ENCODE peak calls at places on chromosomes 3 and 15, in eight cellular contexts. N is epithelial cell of esophagus; I is Right ventricle myocardium superior; G is cardiac fibroblast; A is suprapubic skin; H is T-helper 17 cell; Q is transverse colon; Z is stimulated activated CD8-positive, alpha-beta memory T cell treated with anti-CD3 and anti-CD28 coated beads, Interleukin-7, amount 100 ng/mL, for 24 hours. L is an unnamed sample.

GRCh38 chr3:177478170-177478859 is 281.0 kb upstream of the TBL1XR1 start:
- DNase-seq in A (peak; percentile 63), N (peak; percentile 97), Q (no peak), G (peak; percentile 100), I (no peak), Z (no peak), H (no peak), L (no peak)

GRCh38 chr3:178056868-178057267 is 479.4 kb upstream of the KCNMB2 start:
- DNase-seq in G (peak; percentile 59), A (no peak), I (no peak), Q (no peak), H (no peak), Z (no peak), N (peak; percentile 48), L (no peak)

GRCh38 chr3:127771746-127772145 is 50.6 kb downstream of the MGLL start:
- DNase-seq in H (no peak), I (no peak), G (no peak), Z (no peak), Q (no peak), A (no peak), N (no peak), L (no peak)

GRCh38 chr3:28890373-28890772 is 390.5 kb upstream of the RBMS3 start:
- DNase-seq in A (no peak), G (no peak), H (no peak), N (no peak), Z (no peak), Q (no peak), I (no peak), L (no peak)

GRCh38 chr3:179100652-179101051 is 29.0 kb upstream of the ZMAT3 start:
- DNase-seq in G (peak; percentile 65), A (no peak), I (no peak), Q (no peak), N (peak; percentile 60), H (no peak), Z (no peak), L (no peak)

GRCh38 chr3:142963266-142964149 is at the start of gene PAQR9:
- DNase-seq in G (no peak), Q (no peak), I (peak; percentile 50), H (no peak), A (no peak), N (peak; percentile 36), Z (no peak), L (no peak)

GRCh38 chr3:108320746-108321350 is 24.5 kb downstream of the HHLA2 start:
- DNase-seq in Z (no peak), H (no peak), N (peak; percentile 66), I (no peak), A (no peak), Q (no peak), G (no peak), L (no peak)

GRCh38 chr3:42451116-42451515 is 40.7 kb upstream of the LYZL4 start:
- DNase-seq in G (no peak), A (no peak), H (no peak), Q (no peak), Z (no peak), N (peak; percentile 72), I (no peak), L (no peak)

GRCh38 chr3:194283218-194284006 is 67.7 kb downstream of the CPN2 start:
- DNase-seq in G (no peak), A (peak; percentile 68), I (no peak), Z (no peak), H (no peak), N (no peak), Q (peak; percentile 1), L (no peak)

GRCh38 chr15:26087395-26087794 is 224.3 kb upstream of the ATP10A start:
- DNase-seq in I (no peak), N (peak; percentile 69), A (no peak), G (peak; percentile 31), H (no peak), Q (no peak), Z (no peak), L (no peak)

GRCh38 chr3:11323827-11324226 is 51.6 kb downstream of the ATG7 start:
- DNase-seq in I (no peak), Q (no peak), A (no peak), H (no peak), G (peak; percentile 35), Z (no peak), N (no peak), L (no peak)